ENCODE peak calls at places on chromosome 17, in nine cellular contexts. One of them, this sample, is unnamed.

GRCh38 chr17:35896011-35896587 is 15.9 kb upstream of the CCL5 start:
- DNase-seq in A549: no peak
- DNase-seq in upper lobe of right lung: no peak
- DNase-seq in heart right ventricle: no peak
- DNase-seq in choroid plexus epithelial cell: peak
- DNase-seq in neural crest cell: no peak
- DNase-seq in stomach: no peak
- DNase-seq in hepatocyte: no peak
- DNase-seq in lower leg skin: no peak
- DNase-seq in this sample: no peak

GRCh38 chr17:53707546-53707945 is 115.2 kb upstream of the KIF2B start:
- DNase-seq in stomach: no peak
- DNase-seq in hepatocyte: no peak
- DNase-seq in neural crest cell: no peak
- DNase-seq in A549: no peak
- DNase-seq in choroid plexus epithelial cell: no peak
- DNase-seq in upper lobe of right lung: no peak
- DNase-seq in heart right ventricle: no peak
- DNase-seq in lower leg skin: no peak
- DNase-seq in this sample: no peak

GRCh38 chr17:32117399-32117798 is 24.9 kb upstream of the RHOT1 start:
- DNase-seq in heart right ventricle: no peak
- DNase-seq in stomach: peak
- DNase-seq in lower leg skin: no peak
- DNase-seq in neural crest cell: no peak
- DNase-seq in choroid plexus epithelial cell: no peak
- DNase-seq in hepatocyte: no peak
- DNase-seq in A549: no peak
- DNase-seq in upper lobe of right lung: no peak
- DNase-seq in this sample: no peak

GRCh38 chr17:13784466-13784865 is 182.7 kb upstream of the HS3ST3A1 start:
- DNase-seq in upper lobe of right lung: no peak
- DNase-seq in lower leg skin: no peak
- DNase-seq in heart right ventricle: no peak
- DNase-seq in A549: no peak
- DNase-seq in hepatocyte: no peak
- DNase-seq in neural crest cell: no peak
- DNase-seq in choroid plexus epithelial cell: no peak
- DNase-seq in stomach: no peak
- DNase-seq in this sample: no peak

GRCh38 chr17:7997186-7997585 is 5.2 kb upstream of the GUCY2D start:
- DNase-seq in A549: peak
- DNase-seq in upper lobe of right lung: no peak
- DNase-seq in hepatocyte: peak
- DNase-seq in heart right ventricle: peak
- DNase-seq in choroid plexus epithelial cell: peak
- DNase-seq in stomach: peak
- DNase-seq in lower leg skin: no peak
- DNase-seq in neural crest cell: no peak
- DNase-seq in this sample: peak

GRCh38 chr17:29687601-29688000 is 64.9 kb upstream of the CORO6 start:
- DNase-seq in A549: no peak
- DNase-seq in upper lobe of right lung: no peak
- DNase-seq in choroid plexus epithelial cell: no peak
- DNase-seq in stomach: no peak
- DNase-seq in lower leg skin: no peak
- DNase-seq in neural crest cell: no peak
- DNase-seq in heart right ventricle: peak
- DNase-seq in hepatocyte: no peak
- DNase-seq in this sample: no peak

GRCh38 chr17:72702136-72702735 is 390.3 kb downstream of the SLC39A11 start:
- DNase-seq in A549: peak
- DNase-seq in choroid plexus epithelial cell: no peak
- DNase-seq in heart right ventricle: no peak
- DNase-seq in hepatocyte: no peak
- DNase-seq in upper lobe of right lung: no peak
- DNase-seq in neural crest cell: no peak
- DNase-seq in lower leg skin: no peak
- DNase-seq in stomach: no peak
- DNase-seq in this sample: no peak

GRCh38 chr17:75191584-75191983 is 8.8 kb upstream of the SUMO2 start:
- DNase-seq in lower leg skin: no peak
- DNase-seq in hepatocyte: peak
- DNase-seq in A549: no peak
- DNase-seq in neural crest cell: no peak
- DNase-seq in upper lobe of right lung: no peak
- DNase-seq in heart right ventricle: no peak
- DNase-seq in choroid plexus epithelial cell: peak
- DNase-seq in stomach: no peak
- DNase-seq in this sample: no peak

GRCh38 chr17:31654936-31655335 is 204.1 kb downstream of the COPRS start:
- DNase-seq in upper lobe of right lung: no peak
- DNase-seq in stomach: no peak
- DNase-seq in heart right ventricle: no peak
- DNase-seq in A549: no peak
- DNase-seq in neural crest cell: no peak
- DNase-seq in hepatocyte: no peak
- DNase-seq in choroid plexus epithelial cell: no peak
- DNase-seq in lower leg skin: peak
- DNase-seq in this sample: no peak

GRCh38 chr17:51056813-51057510 is 63.7 kb downstream of the SPAG9 start:
- DNase-seq in hepatocyte: peak
- DNase-seq in heart right ventricle: peak
- DNase-seq in neural crest cell: peak
- DNase-seq in choroid plexus epithelial cell: peak
- DNase-seq in stomach: no peak
- DNase-seq in A549: peak
- DNase-seq in upper lobe of right lung: no peak
- DNase-seq in lower leg skin: no peak
- DNase-seq in this sample: no peak

GRCh38 chr17:49616086-49616485 is 40.4 kb downstream of the NXPH3 start:
- DNase-seq in lower leg skin: no peak
- DNase-seq in upper lobe of right lung: no peak
- DNase-seq in heart right ventricle: no peak
- DNase-seq in A549: peak
- DNase-seq in choroid plexus epithelial cell: peak
- DNase-seq in neural crest cell: no peak
- DNase-seq in stomach: no peak
- DNase-seq in hepatocyte: no peak
- DNase-seq in this sample: no peak
- TF ChIP-seq CTCF in lower leg skin: no peak
- TF ChIP-seq CTCF in upper lobe of right lung: peak
- TF ChIP-seq CTCF in heart right ventricle: peak
- TF ChIP-seq CTCF in A549: no peak
- TF ChIP-seq CTCF in choroid plexus epithelial cell: peak
- TF ChIP-seq CTCF in neural crest cell: peak
- TF ChIP-seq CTCF in stomach: no peak
- TF ChIP-seq CTCF in hepatocyte: peak
- TF ChIP-seq CTCF in this sample: peak

GRCh38 chr17:4405038-4405669 is 28.6 kb upstream of the SPNS3 start:
- DNase-seq in upper lobe of right lung: no peak
- DNase-seq in choroid plexus epithelial cell: no peak
- DNase-seq in heart right ventricle: no peak
- DNase-seq in neural crest cell: no peak
- DNase-seq in stomach: no peak
- DNase-seq in hepatocyte: no peak
- DNase-seq in A549: no peak
- DNase-seq in lower leg skin: no peak
- DNase-seq in this sample: no peak
- TF ChIP-seq CTCF in upper lobe of right lung: no peak
- TF ChIP-seq CTCF in choroid plexus epithelial cell: no peak
- TF ChIP-seq CTCF in heart right ventricle: no peak
- TF ChIP-seq CTCF in neural crest cell: no peak
- TF ChIP-seq CTCF in stomach: no peak
- TF ChIP-seq CTCF in hepatocyte: no peak
- TF ChIP-seq CTCF in A549: no peak
- TF ChIP-seq CTCF in lower leg skin: no peak
- TF ChIP-seq CTCF in this sample: no peak

GRCh38 chr17:27493088-27493487 is 36.8 kb downstream of the KSR1 start:
- DNase-seq in heart right ventricle: no peak
- DNase-seq in hepatocyte: no peak
- DNase-seq in lower leg skin: no peak
- DNase-seq in choroid plexus epithelial cell: no peak
- DNase-seq in upper lobe of right lung: no peak
- DNase-seq in A549: no peak
- DNase-seq in neural crest cell: no peak
- DNase-seq in stomach: no peak
- DNase-seq in this sample: no peak

GRCh38 chr17:27495460-27495859 is 39.2 kb downstream of the KSR1 start:
- DNase-seq in stomach: no peak
- DNase-seq in choroid plexus epithelial cell: no peak
- DNase-seq in lower leg skin: no peak
- DNase-seq in upper lobe of right lung: no peak
- DNase-seq in hepatocyte: no peak
- DNase-seq in A549: no peak
- DNase-seq in heart right ventricle: no peak
- DNase-seq in neural crest cell: no peak
- DNase-seq in this sample: no peak

GRCh38 chr17:27496005-27496404 is 39.8 kb downstream of the KSR1 start:
- DNase-seq in neural crest cell: no peak
- DNase-seq in choroid plexus epithelial cell: no peak
- DNase-seq in hepatocyte: no peak
- DNase-seq in stomach: no peak
- DNase-seq in A549: no peak
- DNase-seq in upper lobe of right lung: no peak
- DNase-seq in heart right ventricle: no peak
- DNase-seq in lower leg skin: no peak
- DNase-seq in this sample: no peak

GRCh38 chr17:27492470-27492869 is 36.2 kb downstream of the KSR1 start:
- DNase-seq in choroid plexus epithelial cell: no peak
- DNase-seq in A549: no peak
- DNase-seq in neural crest cell: no peak
- DNase-seq in upper lobe of right lung: no peak
- DNase-seq in hepatocyte: no peak
- DNase-seq in lower leg skin: no peak
- DNase-seq in heart right ventricle: no peak
- DNase-seq in stomach: no peak
- DNase-seq in this sample: no peak

DNA sequence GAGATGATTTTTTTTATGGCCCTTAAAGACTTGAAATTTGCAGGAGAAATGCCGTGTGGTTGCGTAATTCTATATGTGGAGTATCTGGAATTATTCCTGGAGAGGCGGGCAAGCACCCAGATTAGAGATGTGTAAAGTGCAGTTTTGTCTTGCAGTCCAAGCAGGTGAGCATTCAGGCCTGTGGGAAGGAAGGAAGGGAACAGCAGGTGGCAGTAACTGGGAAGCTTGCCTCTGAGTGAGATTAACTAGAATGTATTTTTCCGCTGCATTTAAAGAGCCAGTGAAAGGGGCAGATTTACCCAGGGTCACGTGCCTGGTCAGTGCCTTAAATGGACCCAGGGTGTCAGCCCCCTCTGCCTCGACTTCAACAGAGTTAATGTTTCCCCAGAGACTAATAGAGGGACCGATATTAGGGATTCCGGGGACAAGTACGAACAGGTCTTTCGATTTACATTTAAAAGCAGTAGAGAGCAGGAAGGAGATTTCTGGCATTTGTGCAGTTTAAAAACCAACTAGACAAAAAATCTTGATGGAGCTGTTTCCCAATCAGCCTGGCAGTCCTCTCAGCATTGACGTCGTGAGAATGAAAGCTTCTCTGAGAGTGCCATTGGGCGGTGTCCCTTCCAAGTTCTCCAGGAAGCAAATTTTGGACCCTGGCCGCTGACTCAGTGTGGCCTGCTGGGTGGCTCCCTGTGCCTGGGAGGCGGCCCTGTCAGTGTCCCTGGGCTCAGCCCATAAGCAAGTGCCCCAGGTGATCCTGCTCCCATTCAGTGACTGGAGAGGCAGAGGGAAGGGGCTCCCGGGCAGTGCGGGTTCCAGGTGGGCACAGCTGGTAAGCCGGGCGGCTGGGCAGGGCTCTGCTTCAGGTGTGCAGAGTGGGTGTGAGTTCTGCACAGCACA is 38.2 kb downstream of the KSR1 start:
- DNase-seq in choroid plexus epithelial cell: peak
- DNase-seq in heart right ventricle: peak
- DNase-seq in A549: peak
- DNase-seq in neural crest cell: no peak
- DNase-seq in upper lobe of right lung: peak
- DNase-seq in hepatocyte: peak
- DNase-seq in stomach: peak
- DNase-seq in lower leg skin: peak
- DNase-seq in this sample: peak
- TF ChIP-seq CTCF in choroid plexus epithelial cell: peak
- TF ChIP-seq CTCF in heart right ventricle: peak
- TF ChIP-seq CTCF in A549: peak
- TF ChIP-seq CTCF in neural crest cell: peak
- TF ChIP-seq CTCF in upper lobe of right lung: peak
- TF ChIP-seq CTCF in hepatocyte: peak
- TF ChIP-seq CTCF in stomach: peak
- TF ChIP-seq CTCF in lower leg skin: no peak
- TF ChIP-seq CTCF in this sample: peak

GRCh38 chr17:44343510-44344209 is 1.4 kb upstream of the GRN start:
- DNase-seq in heart right ventricle: no peak
- DNase-seq in neural crest cell: no peak
- DNase-seq in hepatocyte: no peak
- DNase-seq in A549: no peak
- DNase-seq in lower leg skin: no peak
- DNase-seq in upper lobe of right lung: no peak
- DNase-seq in choroid plexus epithelial cell: no peak
- DNase-seq in stomach: no peak
- DNase-seq in this sample: no peak

GRCh38 chr17:44348234-44348987 is 3.3 kb downstream of the GRN start:
- DNase-seq in choroid plexus epithelial cell: peak
- DNase-seq in A549: no peak
- DNase-seq in upper lobe of right lung: peak
- DNase-seq in hepatocyte: no peak
- DNase-seq in neural crest cell: no peak
- DNase-seq in lower leg skin: peak
- DNase-seq in stomach: no peak
- DNase-seq in heart right ventricle: no peak
- DNase-seq in this sample: no peak

GRCh38 chr17:44344939-44345496 is at the start of gene GRN:
- DNase-seq in hepatocyte: peak
- DNase-seq in neural crest cell: peak
- DNase-seq in A549: peak
- DNase-seq in heart right ventricle: peak
- DNase-seq in stomach: peak
- DNase-seq in upper lobe of right lung: peak
- DNase-seq in choroid plexus epithelial cell: peak
- DNase-seq in lower leg skin: peak
- DNase-seq in this sample: peak

GRCh38 chr17:44346064-44346844 is 1.2 kb downstream of the GRN start:
- DNase-seq in hepatocyte: no peak
- DNase-seq in neural crest cell: no peak
- DNase-seq in upper lobe of right lung: no peak
- DNase-seq in lower leg skin: no peak
- DNase-seq in choroid plexus epithelial cell: no peak
- DNase-seq in heart right ventricle: no peak
- DNase-seq in A549: no peak
- DNase-seq in stomach: no peak
- DNase-seq in this sample: no peak

DNA sequence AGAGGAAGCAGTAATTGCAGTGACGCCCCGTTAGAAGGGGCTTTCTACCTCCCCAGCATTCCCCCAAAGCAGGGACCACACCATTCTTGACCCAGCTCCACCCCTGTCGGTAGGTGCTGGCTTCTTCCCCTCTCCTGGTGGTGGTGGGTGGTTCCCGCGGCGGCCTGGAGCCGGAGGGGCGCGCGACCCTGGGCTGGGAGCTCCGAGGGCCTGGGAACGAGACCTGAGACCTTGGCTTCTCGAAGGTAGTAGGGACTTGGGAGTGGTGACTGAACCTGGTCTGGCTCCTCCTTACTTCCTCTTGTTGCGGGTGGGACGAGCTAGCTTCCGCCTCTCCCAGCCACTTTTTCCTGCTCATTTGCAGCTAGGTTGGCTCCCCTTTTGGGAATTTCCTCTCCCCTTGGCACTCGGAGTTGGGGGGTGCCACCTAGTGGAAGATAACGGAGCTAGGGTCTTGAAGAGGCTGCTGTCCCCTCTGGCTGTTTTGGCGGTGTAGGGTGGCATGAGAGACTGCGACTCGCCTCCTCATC is 460 bp downstream of the GRN start:
- DNase-seq in hepatocyte: peak
- DNase-seq in lower leg skin: peak
- DNase-seq in A549: peak
- DNase-seq in neural crest cell: peak
- DNase-seq in upper lobe of right lung: no peak
- DNase-seq in heart right ventricle: peak
- DNase-seq in stomach: peak
- DNase-seq in choroid plexus epithelial cell: peak
- DNase-seq in this sample: no peak
- TF ChIP-seq CTCF in hepatocyte: peak
- TF ChIP-seq CTCF in lower leg skin: no peak
- TF ChIP-seq CTCF in A549: peak
- TF ChIP-seq CTCF in neural crest cell: peak
- TF ChIP-seq CTCF in upper lobe of right lung: peak
- TF ChIP-seq CTCF in heart right ventricle: peak
- TF ChIP-seq CTCF in stomach: peak
- TF ChIP-seq CTCF in choroid plexus epithelial cell: peak
- TF ChIP-seq CTCF in this sample: peak